ENCODE peak calls at places on chromosomes 13 and 19, in four cellular contexts. H, T, Q and W are unnamed samples.

GRCh38 chr19:49154279-49154678 is 917 bp downstream of the HRC start:
- DNase-seq in H (no peak), T (no peak), Q (no peak), W (no peak)

GRCh38 chr13:94309997-94310842 is 169.3 kb downstream of the DCT start:
- DNase-seq in H (peak), T (no peak), Q (no peak), W (no peak)

GRCh38 chr13:64793592-64793991 is 2436.5 kb downstream of the PCDH9 start:
- DNase-seq in H (no peak), T (no peak), Q (no peak), W (no peak)

GRCh38 chr13:110319774-110320509 is 12.9 kb downstream of the COL4A2 start:
- DNase-seq in H (no peak), T (no peak), Q (no peak), W (no peak)

GRCh38 chr19:47203254-47203653 is 27.7 kb downstream of the BBC3 start:
- DNase-seq in H (no peak), T (no peak), Q (no peak), W (no peak)

GRCh38 chr13:26324867-26325266 is 70.9 kb downstream of the CDK8 start:
- DNase-seq in H (no peak), T (no peak), Q (no peak), W (no peak)

GRCh38 chr13:97205465-97205864 is 16.7 kb upstream of the MBNL2 start:
- DNase-seq in H (no peak), T (no peak), Q (no peak), W (no peak)

GRCh38 chr13:79972066-79972569 is 368.8 kb downstream of the SPRY2 start:
- DNase-seq in H (no peak), T (no peak), Q (no peak), W (no peak)

GRCh38 chr13:63773476-63773875 is 2357.8 kb upstream of the PCDH20 start:
- DNase-seq in H (no peak), T (no peak), Q (no peak), W (no peak)

GRCh38 chr13:101757446-101758039 is 305.1 kb downstream of the ITGBL1 start:
- DNase-seq in H (no peak), T (no peak), Q (no peak), W (peak)
- TF ChIP-seq CTCF in H (peak), T (peak), Q (no peak), W (peak)

DNA sequence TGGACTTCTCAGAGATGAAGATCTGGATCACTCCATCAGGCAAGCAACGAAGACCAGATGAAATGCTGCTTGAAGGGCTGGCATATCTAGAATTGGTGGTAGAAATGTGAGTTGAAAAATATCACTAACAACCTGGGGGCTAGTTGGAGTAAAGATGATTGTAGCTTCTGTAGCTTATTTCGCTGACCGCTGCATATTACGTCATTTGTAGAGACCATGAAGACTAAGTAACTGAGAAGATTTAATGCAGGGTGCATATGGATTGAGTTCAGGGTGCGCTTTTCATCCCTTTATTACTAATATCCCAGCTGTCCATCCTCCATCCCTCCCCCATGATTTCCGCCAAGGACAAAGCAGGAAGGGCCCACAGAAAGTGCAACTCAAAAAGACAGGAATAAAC is 1364.0 kb downstream of the PCDH9 start:
- DNase-seq in H (no peak), T (no peak), Q (no peak), W (no peak)
- TF ChIP-seq CTCF in H (no peak), T (no peak), Q (no peak), W (no peak)

GRCh38 chr19:10568826-10569651 is at the start of gene CDKN2D:
- DNase-seq in H (peak), T (peak), Q (peak), W (peak)
- TF ChIP-seq CTCF in H (no peak), T (no peak), Q (peak), W (no peak)

DNA sequence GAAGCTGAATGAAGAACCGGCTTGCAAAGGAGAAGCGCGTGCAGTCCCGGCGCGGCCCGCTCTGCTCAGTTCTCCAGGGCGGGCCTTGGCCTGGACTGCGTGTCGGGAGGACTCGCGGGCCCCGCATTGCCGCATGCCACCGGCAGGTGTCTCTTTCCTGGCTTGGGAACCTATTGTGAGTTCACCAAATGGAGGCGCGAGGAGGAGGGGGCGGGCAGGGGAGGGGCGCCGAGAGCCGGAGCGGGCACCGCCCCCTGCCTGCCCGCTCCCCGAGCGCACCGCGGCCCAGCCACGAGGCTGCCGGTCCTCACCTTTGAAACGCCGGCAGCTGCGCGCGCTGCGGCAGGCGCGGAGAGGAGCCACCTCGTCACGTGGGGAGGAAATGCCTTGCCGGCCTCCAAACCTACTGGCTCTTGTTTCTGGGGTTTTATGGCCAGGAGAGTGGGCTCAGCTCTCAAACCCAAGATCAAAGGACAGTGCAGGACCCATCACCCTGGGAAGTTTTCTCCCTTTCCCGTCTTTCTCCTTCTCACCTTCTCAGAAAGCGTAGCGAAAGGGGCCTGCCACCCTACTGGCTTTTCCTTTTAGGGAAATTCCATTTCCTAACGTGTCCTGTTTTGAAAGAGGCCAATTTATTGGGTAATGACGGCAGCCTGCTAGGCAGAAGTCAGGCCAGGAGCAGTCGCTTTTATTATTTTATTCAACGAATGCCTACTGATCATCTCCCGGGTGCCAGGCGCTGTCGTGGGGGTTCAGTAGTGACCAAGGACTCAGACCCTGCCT is 13.8 kb upstream of the UBE2L5 start:
- DNase-seq in H (peak), T (peak), Q (peak), W (peak)
- TF ChIP-seq CTCF in H (peak), T (peak), Q (peak), W (peak)

DNA sequence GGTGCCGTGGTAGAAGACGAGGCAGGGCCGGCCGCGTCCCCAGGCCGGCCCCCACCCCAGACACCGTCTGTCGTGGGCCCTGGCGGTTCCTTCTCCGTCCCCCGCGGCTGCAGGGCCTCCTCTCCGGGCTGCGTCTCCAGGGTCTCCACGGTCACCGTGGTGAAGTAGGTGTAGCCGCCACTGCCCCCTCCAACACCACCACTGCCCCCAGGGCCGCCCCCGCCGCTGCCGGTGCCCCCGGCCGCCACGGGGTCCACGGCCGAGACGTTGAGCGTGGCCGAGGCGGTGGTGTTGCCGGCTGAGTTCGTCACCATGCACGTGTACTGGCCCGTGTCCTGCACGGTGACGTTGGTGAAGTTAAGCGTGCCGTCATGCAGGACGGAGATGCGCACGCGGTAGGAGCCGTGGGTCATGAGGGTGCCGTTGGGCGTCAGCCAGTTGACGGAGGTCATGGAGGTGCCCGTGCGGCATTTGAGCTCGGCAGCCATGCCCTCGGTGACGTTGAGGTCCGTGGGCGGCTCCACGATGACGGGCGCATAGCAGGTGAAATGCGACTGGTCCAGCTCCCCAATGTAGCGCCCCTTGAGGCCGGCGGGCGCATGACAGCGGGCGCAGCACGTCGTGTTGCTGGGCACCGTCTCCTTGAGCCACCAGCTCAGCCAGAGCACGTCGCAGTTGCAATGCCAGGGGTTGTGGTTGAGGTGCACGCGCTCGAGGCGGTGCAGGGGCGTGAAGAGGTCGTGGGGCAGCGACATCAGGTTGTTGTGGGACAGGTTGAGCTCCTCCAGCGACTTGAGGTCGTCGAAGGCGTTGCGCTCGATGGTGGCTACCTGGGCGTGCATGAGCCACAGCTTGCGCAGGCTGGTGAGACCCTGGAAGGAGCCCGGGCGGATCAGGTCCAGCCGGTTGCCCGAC is 4.6 kb upstream of the ASPDH start:
- DNase-seq in H (no peak), T (no peak), Q (no peak), W (no peak)
- TF ChIP-seq CTCF in H (no peak), T (no peak), Q (no peak), W (no peak)

DNA sequence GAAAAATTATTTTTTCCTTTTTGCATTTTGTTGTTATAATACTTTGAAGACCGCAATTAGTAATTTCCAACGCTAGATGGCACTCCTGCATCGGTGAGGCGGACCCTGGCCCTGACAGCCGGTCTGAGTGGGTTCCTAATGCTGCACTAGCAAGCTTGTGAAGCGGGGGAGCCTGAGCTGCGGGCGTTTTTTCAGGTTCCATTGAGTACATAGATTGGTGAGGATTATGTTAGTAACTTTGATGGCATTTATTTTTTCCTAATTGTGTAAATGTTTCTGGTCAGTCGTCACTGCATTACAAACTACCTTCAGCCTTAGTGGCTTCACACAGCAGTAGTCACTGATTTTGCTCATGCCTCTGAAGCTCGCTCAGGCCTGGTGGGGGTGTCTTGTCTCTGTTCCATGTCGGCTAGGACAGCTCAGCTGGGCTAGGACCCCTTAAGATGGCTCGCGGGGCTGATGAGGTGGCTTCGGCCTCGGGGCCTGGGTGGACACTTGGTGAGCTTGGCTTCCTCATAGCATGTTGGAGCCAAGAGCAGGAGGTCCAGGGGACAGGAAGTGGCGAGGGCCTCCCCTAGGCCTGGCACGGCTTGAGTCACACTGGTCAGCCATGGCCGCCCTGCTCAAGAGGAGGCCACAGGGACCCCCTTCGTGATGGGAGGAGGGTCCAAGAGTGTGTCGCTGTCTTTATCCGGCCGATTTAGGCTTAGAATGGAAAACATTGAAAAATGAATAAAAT is 25.0 kb downstream of the ERCC5 start:
- DNase-seq in H (no peak), T (peak), Q (peak), W (no peak)
- TF ChIP-seq CTCF in H (peak), T (peak), Q (peak), W (peak)

GRCh38 chr19:40443131-40443929 is 805 bp downstream of the SERTAD3 start:
- DNase-seq in H (peak), T (peak), Q (peak), W (peak)

GRCh38 chr19:40445637-40445944 is 1.5 kb upstream of the SERTAD3 start:
- DNase-seq in H (no peak), T (no peak), Q (no peak), W (no peak)

GRCh38 chr19:40443930-40444180 is 280 bp downstream of the SERTAD3 start:
- DNase-seq in H (no peak), T (no peak), Q (no peak), W (no peak)

GRCh38 chr19:40445006-40445312 is 824 bp upstream of the SERTAD3 start:
- DNase-seq in H (no peak), T (no peak), Q (no peak), W (no peak)

DNA sequence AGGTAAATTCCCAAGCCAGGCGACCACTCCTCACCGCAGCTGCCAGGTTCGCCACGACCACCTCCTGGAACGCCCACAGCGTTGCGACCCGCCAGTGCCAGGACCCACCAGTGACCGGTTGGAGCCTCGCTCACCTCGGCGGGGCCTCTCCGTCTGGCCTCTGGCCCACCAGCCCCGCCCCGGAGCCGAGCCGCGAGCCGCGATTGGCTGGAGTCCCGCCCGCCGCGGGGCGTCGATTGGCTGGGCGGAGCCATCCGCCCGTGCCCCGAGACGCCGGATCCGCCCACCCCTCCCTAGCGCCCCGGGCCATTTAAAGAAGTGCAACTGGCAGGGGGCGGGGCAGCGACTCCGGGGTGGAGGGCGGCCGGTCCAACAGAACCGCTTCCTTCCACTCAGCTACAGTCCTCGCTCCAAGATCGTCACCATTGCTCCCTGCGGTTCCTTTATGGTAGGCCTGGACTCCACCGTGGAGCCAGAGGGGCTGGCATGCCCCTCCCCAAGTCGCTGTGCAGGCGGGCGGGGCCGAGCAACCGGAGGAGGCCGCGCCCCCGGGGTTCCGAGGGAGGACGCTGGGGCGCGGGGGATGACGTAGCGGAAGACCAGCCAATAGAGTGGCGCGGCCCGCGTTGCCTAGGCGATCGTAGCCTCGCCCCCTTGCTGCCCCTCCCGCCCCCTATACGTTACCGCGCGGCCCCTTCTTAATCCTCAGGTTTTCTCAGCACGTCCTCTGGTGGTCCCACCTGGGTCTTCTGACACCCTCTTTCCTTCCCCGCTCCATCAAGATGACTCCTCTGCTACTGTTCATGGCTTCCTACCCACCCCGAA is at the start of gene SERTAD3:
- DNase-seq in H (peak), T (peak), Q (peak), W (peak)
- TF ChIP-seq CTCF in H (no peak), T (peak), Q (peak), W (peak)

DNA sequence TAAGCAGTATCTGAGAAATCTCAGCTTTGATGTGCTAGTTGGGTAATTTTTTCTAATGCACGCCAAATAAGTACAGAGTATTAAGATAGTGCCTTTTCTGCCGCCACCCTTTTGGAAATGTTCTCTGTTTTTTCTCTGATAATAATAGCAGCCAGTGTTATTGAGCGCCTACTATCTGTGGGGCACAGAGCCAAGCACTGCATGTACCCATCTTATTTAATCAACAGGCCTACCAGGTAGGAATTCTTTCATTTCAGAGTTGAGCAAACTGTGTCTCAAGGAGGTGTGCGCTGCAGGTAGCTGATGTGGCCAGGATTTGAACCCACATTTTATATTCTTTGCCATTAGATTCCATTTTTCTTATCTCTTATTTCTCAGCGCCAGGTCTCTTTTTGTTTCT is 1.4 kb downstream of the EPN1 start:
- DNase-seq in H (no peak), T (no peak), Q (peak), W (no peak)
- TF ChIP-seq CTCF in H (peak), T (no peak), Q (no peak), W (no peak)

DNA sequence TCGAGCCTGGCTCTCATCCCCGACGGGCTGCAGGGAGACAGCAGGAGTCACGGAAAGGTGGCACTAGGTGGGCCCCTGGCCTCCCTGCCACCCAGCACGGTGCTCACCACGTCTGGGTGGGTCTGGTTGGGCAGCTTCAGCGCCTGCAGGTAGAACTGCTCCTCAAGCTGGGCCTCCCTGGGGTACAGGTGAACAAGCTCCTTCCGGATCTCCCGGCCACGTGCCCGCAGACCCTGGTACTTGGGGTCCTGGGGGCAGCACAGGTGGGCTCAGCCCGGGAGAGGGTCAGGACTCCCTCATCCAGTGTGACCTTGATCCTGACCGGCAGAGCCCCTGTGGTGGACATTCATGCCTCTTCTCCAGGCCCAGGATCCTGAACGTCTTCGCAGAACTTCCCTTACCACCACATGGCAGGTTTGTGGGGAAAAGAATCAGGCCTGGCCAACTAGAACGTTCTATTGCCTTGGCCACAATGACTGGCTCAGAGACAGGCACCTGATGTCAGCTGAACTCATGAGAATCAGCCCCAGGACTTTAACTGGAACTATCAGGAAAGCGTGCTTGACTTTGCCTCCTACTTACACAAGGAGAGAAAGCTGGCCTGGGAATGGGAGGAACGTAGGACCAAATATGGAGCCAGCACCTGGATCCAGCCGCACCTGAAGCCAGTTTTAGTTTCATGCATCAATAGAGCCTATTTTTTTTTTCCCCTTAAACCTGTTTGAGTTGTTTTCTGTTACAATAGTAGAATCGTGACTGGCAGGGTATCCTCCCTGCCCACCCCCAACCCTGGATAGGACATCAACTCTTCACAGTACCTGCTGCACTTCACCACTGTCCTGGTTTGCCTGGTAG is 8.9 kb downstream of the SARS2 start:
- DNase-seq in H (no peak), T (no peak), Q (no peak), W (no peak)
- TF ChIP-seq CTCF in H (no peak), T (no peak), Q (no peak), W (no peak)